ENCODE peak calls at places on chromosome 4, in ten cellular contexts. N is activated T-cell treated with anti-CD3 and anti-CD28 coated beads for 1 hour, L is IMR-90, W is SK-N-SH, M is substantia nigra, D is Caco-2, F is PC-3, V is RPMI7951, X is esophagus squamous epithelium, H is cardiac muscle cell. U is an unnamed sample.

GRCh38 chr4:104491396-104491821 is 3.3 kb downstream of the CXXC4 start:
- DNase-seq in N (no peak), L (no peak), W (peak; percentile 75), M (peak; percentile 53), D (peak; percentile 57), F (no peak), V (peak; percentile 11), X (no peak), H (peak; percentile 76), U (peak; percentile 52)

GRCh38 chr4:151045907-151046306 is 30.8 kb upstream of the LRBA start:
- DNase-seq in N (no peak), L (no peak), W (peak; percentile 21), M (no peak), D (peak; percentile 46), F (peak; percentile 8), V (no peak), X (no peak), H (peak; percentile 21), U (peak; percentile 54)

GRCh38 chr4:61375316-61375715 is 175.2 kb downstream of the ADGRL3 start:
- DNase-seq in N (no peak), L (no peak), W (no peak), M (no peak), D (no peak), F (peak; percentile 58), V (no peak), X (no peak), H (no peak), U (no peak)

GRCh38 chr4:16067515-16067914 is 16.3 kb downstream of the PROM1 start:
- DNase-seq in N (no peak), L (no peak), W (no peak), M (peak; percentile 61), D (no peak), F (peak; percentile 21), V (peak; percentile 48), X (no peak), H (no peak), U (peak; percentile 36)

GRCh38 chr4:125060376-125060775 is 254.4 kb upstream of the FAT4 start:
- DNase-seq in N (no peak), L (no peak), W (no peak), M (no peak), D (no peak), F (no peak), V (no peak), X (no peak), H (no peak), U (no peak)

GRCh38 chr4:20203508-20203907 is 48.2 kb upstream of the SLIT2 start:
- DNase-seq in N (no peak), L (peak; percentile 92), W (no peak), M (no peak), D (no peak), F (peak; percentile 75), V (peak; percentile 97), X (no peak), H (no peak), U (no peak)

GRCh38 chr4:88737304-88738015 is 39.8 kb upstream of the NAP1L5 start:
- DNase-seq in N (peak; percentile 5), L (peak; percentile 12), W (no peak), M (no peak), D (peak; percentile 27), F (no peak), V (no peak), X (no peak), H (no peak), U (peak; percentile 8)

GRCh38 chr4:122679317-122679716 is 53.2 kb upstream of the BBS12 start:
- DNase-seq in N (no peak), L (no peak), W (no peak), M (no peak), D (no peak), F (no peak), V (no peak), X (no peak), H (no peak), U (no peak)

GRCh38 chr4:173333658-173334084 is 487 bp downstream of the HMGB2 start:
- DNase-seq in N (peak; percentile 30), L (peak; percentile 19), W (peak; percentile 71), M (peak; percentile 63), D (no peak), F (peak; percentile 13), V (peak; percentile 35), X (peak; percentile 36), H (peak; percentile 70), U (peak; percentile 53)

GRCh38 chr4:70575964-70576363 is 16.1 kb upstream of the AMBN start:
- DNase-seq in N (no peak), L (no peak), W (no peak), M (no peak), D (no peak), F (no peak), V (no peak), X (no peak), H (no peak), U (no peak)

GRCh38 chr4:124018383-124019317 is 622.1 kb downstream of the SPRY1 start:
- DNase-seq in N (no peak), L (peak; percentile 37), W (peak; percentile 61), M (no peak), D (peak; percentile 69), F (no peak), V (peak; percentile 95), X (no peak), H (peak; percentile 82), U (no peak)

GRCh38 chr4:686371-687040 is 2.4 kb downstream of the SLC49A3 start:
- DNase-seq in N (no peak), L (no peak), W (no peak), M (no peak), D (no peak), F (no peak), V (no peak), X (no peak), H (no peak), U (no peak)

GRCh38 chr4:2295535-2296442 is 33.9 kb upstream of the MXD4 start:
- DNase-seq in N (no peak), L (no peak), W (peak; percentile 13), M (no peak), D (no peak), F (no peak), V (no peak), X (no peak), H (no peak), U (no peak)

GRCh38 chr4:79290376-79290775 is 35.5 kb downstream of the NAA11 start:
- DNase-seq in N (no peak), L (no peak), W (no peak), M (peak; percentile 29), D (no peak), F (no peak), V (no peak), X (no peak), H (no peak), U (no peak)

GRCh38 chr4:85932371-85933305 is 427.2 kb downstream of the MAPK10 start:
- DNase-seq in N (no peak), L (no peak), W (no peak), M (no peak), D (no peak), F (no peak), V (peak; percentile 60), X (no peak), H (peak; percentile 22), U (no peak)

GRCh38 chr4:123564758-123565346 is 168.3 kb downstream of the SPRY1 start:
- DNase-seq in N (peak; percentile 4), L (peak; percentile 69), W (peak; percentile 60), M (peak; percentile 34), D (peak; percentile 81), F (peak; percentile 78), V (peak; percentile 79), X (no peak), H (peak; percentile 88), U (peak; percentile 53)

GRCh38 chr4:151294833-151295496 is 18.0 kb downstream of the PRSS48 start:
- DNase-seq in N (no peak), L (no peak), W (no peak), M (no peak), D (no peak), F (peak; percentile 19), V (no peak), X (no peak), H (no peak), U (no peak)

GRCh38 chr4:92451792-92452191 is 148.0 kb downstream of the GRID2 start:
- DNase-seq in N (no peak), L (no peak), W (no peak), M (no peak), D (no peak), F (peak; percentile 12), V (no peak), X (no peak), H (no peak), U (no peak)

GRCh38 chr4:94484818-94485217 is 33.1 kb downstream of the PDLIM5 start:
- DNase-seq in N (no peak), L (no peak), W (no peak), M (no peak), D (no peak), F (no peak), V (no peak), X (no peak), H (no peak), U (no peak)

GRCh38 chr4:174137698-174138097 is 145.8 kb downstream of the FBXO8 start:
- DNase-seq in N (no peak), L (no peak), W (no peak), M (no peak), D (no peak), F (no peak), V (no peak), X (no peak), H (no peak), U (no peak)

GRCh38 chr4:26113339-26113940 is 199.4 kb downstream of the SMIM20 start:
- DNase-seq in N (no peak), L (no peak), W (no peak), M (no peak), D (no peak), F (no peak), V (no peak), X (no peak), H (no peak), U (no peak)

GRCh38 chr4:931194-931959 is 739 bp downstream of the GAK start:
- DNase-seq in N (no peak), L (peak; percentile 84), W (peak; percentile 55), M (no peak), D (peak; percentile 13), F (no peak), V (peak; percentile 46), X (no peak), H (peak; percentile 19), U (no peak)

GRCh38 chr4:152273343-152273742 is 262.5 kb downstream of the FBXW7 start:
- DNase-seq in N (no peak), L (peak; percentile 4), W (no peak), M (no peak), D (no peak), F (peak; percentile 60), V (peak; percentile 85), X (no peak), H (no peak), U (no peak)

GRCh38 chr4:77695769-77696168 is 90.1 kb downstream of the CXCL13 start:
- DNase-seq in N (no peak), L (peak; percentile 97), W (no peak), M (no peak), D (no peak), F (peak; percentile 91), V (peak; percentile 96), X (no peak), H (no peak), U (no peak)